ENCODE peak calls at places on chromosomes 2 and 18, in nine cellular contexts. M is upper lobe of right lung, U is lower lobe of right lung, Y is GM23338, I is A549, P is adrenal gland, G is Peyer's patch, K is psoas muscle, N is IMR-90. D is an unnamed sample.

GRCh38 chr2:56248965-56249742 is 65.4 kb downstream of the CCDC85A start:
- DNase-seq in M (no peak), U (no peak), Y (no peak), I (no peak), P (no peak), G (no peak), K (no peak), N (no peak), D (no peak)

GRCh38 chr2:241441492-241441891 is 66.9 kb downstream of the STK25 start:
- DNase-seq in M (no peak), U (no peak), Y (no peak), I (no peak), P (no peak), G (no peak), K (no peak), N (no peak), D (no peak)

GRCh38 chr2:188278388-188279092 is 13.1 kb upstream of the GULP1 start:
- DNase-seq in M (no peak), U (no peak), Y (peak; percentile 69), I (no peak), P (no peak), G (no peak), K (no peak), N (no peak), D (no peak)

GRCh38 chr2:65991332-65991731 is 443.6 kb upstream of the MEIS1 start:
- DNase-seq in M (no peak), U (no peak), Y (peak; percentile 5), I (no peak), P (no peak), G (no peak), K (no peak), N (no peak), D (peak; percentile 49)

GRCh38 chr2:233419626-233420431 is 65.5 kb downstream of the DGKD start:
- DNase-seq in M (no peak), U (no peak), Y (peak; percentile 68), I (peak; percentile 61), P (no peak), G (no peak), K (no peak), N (peak; percentile 31), D (no peak)

GRCh38 chr2:196380098-196380497 is 208.7 kb upstream of the STK17B start:
- DNase-seq in M (no peak), U (no peak), Y (no peak), I (no peak), P (no peak), G (no peak), K (no peak), N (no peak), D (no peak)

GRCh38 chr18:9849407-9849961 is 36.3 kb upstream of the TXNDC2 start:
- DNase-seq in M (peak; percentile 85), U (peak; percentile 83), Y (no peak), I (no peak), P (peak; percentile 49), G (no peak), K (peak; percentile 72), N (no peak), D (peak; percentile 27)

GRCh38 chr18:3726241-3726951 is 276.4 kb downstream of the TGIF1 start:
- DNase-seq in M (no peak), U (no peak), Y (no peak), I (no peak), P (no peak), G (no peak), K (no peak), N (no peak), D (no peak)

DNA sequence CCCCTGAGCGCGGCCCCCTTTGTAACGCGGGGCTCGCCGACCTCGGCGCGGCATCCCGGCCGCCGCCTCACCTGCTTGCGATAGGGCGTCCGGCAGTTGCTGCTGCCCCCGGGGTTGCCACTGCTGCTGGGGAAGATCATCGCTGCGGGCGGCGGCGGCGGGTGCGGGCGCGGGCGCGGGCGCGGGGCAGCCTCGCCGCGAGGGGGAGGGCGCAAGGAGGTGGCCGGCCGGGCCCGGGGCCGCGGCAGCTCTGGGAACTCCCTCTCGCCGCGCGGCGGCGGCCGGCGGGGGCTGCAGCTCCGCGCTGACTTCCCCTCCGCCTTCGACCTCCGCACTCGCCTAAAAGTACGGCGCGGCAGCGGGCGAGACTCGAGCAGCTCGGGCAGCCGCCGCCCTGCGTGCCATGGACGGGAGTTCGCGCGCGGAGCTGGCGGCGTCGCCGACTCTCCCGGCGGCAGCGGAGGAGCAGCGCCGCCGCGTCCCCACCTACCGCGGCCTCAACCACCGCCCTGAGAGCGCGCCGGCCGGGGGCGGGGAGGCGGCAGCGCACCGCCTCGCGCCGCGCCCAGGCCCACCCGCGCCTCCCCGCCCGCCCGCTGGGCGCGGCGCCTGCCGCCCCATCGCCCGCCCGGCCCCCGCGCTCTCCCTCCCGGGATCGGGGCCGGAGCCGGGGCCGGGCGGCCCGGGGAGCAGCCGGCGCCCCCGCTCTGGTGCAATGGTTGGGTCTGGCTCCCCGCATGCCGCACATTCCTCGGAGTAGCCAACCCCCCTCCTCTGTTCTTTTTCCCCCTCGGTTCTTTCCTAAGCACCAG is 86.0 kb downstream of the RBMS1 start:
- DNase-seq in M (peak; percentile 88), U (peak; percentile 80), Y (peak; percentile 88), I (peak; percentile 59), P (peak; percentile 46), G (peak; percentile 62), K (peak; percentile 70), N (peak; percentile 54), D (peak; percentile 60)
- H3K4me1 ChIP-seq in M (peaks cover 68% of the 10 kb centered on the region), U (peaks cover 73% of the 10 kb centered on the region), Y (peaks cover 54% of the 10 kb centered on the region), I (peaks cover 61% of the 10 kb centered on the region), P (peaks cover 54% of the 10 kb centered on the region), G (no peaks in the 10 kb centered on the region), K (peaks cover 64% of the 10 kb centered on the region), N (peaks cover 30% of the 10 kb centered on the region), D (peaks cover 67% of the 10 kb centered on the region)

GRCh38 chr2:102302458-102302857 is 8.9 kb upstream of the IL1RL1 start:
- DNase-seq in M (no peak), U (no peak), Y (no peak), I (no peak), P (no peak), G (no peak), K (no peak), N (no peak), D (no peak)

GRCh38 chr2:102304268-102304667 is 7.1 kb upstream of the IL1RL1 start:
- DNase-seq in M (no peak), U (no peak), Y (no peak), I (no peak), P (no peak), G (no peak), K (no peak), N (peak; percentile 72), D (peak; percentile 14)

GRCh38 chr2:102303589-102303988 is 7.8 kb upstream of the IL1RL1 start:
- DNase-seq in M (no peak), U (no peak), Y (no peak), I (no peak), P (no peak), G (no peak), K (no peak), N (no peak), D (no peak)

GRCh38 chr2:102304711-102305591 is 6.4 kb upstream of the IL1RL1 start:
- DNase-seq in M (no peak), U (no peak), Y (no peak), I (no peak), P (no peak), G (no peak), K (no peak), N (no peak), D (no peak)

GRCh38 chr2:102301867-102302362 is 9.4 kb upstream of the IL1RL1 start:
- DNase-seq in M (no peak), U (no peak), Y (peak; percentile 86), I (peak; percentile 40), P (peak; percentile 16), G (no peak), K (no peak), N (peak; percentile 32), D (peak; percentile 46)
- H3K27ac ChIP-seq in M (no peak overlapping the region), U (no peak overlapping the region), Y (no peak overlapping the region), I (no peak overlapping the region), P (no peak overlapping the region), G (no peak overlapping the region), K (no peak overlapping the region), N (no peak overlapping the region), D (no peak overlapping the region)

GRCh38 chr2:155298001-155298400 is 599.5 kb downstream of the KCNJ3 start:
- DNase-seq in M (no peak), U (no peak), Y (no peak), I (no peak), P (no peak), G (no peak), K (no peak), N (no peak), D (no peak)

DNA sequence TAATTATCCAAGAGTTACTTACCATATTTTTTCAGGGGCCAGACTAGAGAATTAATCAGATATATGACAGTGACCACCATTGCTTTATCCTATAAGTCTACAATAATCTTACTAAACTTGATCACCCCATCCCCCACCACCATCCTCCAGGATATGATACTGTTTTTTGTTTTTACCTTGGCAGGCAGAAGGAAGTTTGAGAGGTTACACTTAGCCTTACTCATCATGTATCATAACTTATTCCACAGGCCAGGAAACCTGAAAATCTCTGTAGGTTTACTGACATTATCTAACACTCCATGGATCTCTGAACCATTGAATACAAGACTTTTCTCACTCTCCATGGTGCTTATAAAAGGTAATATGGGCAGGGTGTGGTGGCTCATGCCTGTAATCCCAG is 602.7 kb downstream of the KCNJ3 start:
- DNase-seq in M (no peak), U (no peak), Y (no peak), I (no peak), P (no peak), G (no peak), K (no peak), N (no peak), D (peak; percentile 52)
- H3K4me1 ChIP-seq in M (no peaks in the 10 kb centered on the region), U (no peaks in the 10 kb centered on the region), Y (no peaks in the 10 kb centered on the region), I (no peaks in the 10 kb centered on the region), P (no peaks in the 10 kb centered on the region), G (no peaks in the 10 kb centered on the region), K (no peaks in the 10 kb centered on the region), N (no peaks in the 10 kb centered on the region), D (no peaks in the 10 kb centered on the region)

GRCh38 chr2:218327451-218327850 is 29.2 kb upstream of the CATIP start:
- DNase-seq in M (no peak), U (no peak), Y (no peak), I (no peak), P (no peak), G (no peak), K (no peak), N (no peak), D (no peak)

GRCh38 chr2:218329027-218329825 is 27.4 kb upstream of the CATIP start:
- DNase-seq in M (peak; percentile 82), U (peak; percentile 69), Y (no peak), I (no peak), P (no peak), G (no peak), K (no peak), N (no peak), D (no peak)

GRCh38 chr2:218328294-218328693 is 28.4 kb upstream of the CATIP start:
- DNase-seq in M (no peak), U (no peak), Y (no peak), I (no peak), P (no peak), G (no peak), K (no peak), N (no peak), D (no peak)

GRCh38 chr2:218332288-218332687 is 24.4 kb upstream of the CATIP start:
- DNase-seq in M (no peak), U (no peak), Y (no peak), I (no peak), P (no peak), G (no peak), K (no peak), N (no peak), D (no peak)

DNA sequence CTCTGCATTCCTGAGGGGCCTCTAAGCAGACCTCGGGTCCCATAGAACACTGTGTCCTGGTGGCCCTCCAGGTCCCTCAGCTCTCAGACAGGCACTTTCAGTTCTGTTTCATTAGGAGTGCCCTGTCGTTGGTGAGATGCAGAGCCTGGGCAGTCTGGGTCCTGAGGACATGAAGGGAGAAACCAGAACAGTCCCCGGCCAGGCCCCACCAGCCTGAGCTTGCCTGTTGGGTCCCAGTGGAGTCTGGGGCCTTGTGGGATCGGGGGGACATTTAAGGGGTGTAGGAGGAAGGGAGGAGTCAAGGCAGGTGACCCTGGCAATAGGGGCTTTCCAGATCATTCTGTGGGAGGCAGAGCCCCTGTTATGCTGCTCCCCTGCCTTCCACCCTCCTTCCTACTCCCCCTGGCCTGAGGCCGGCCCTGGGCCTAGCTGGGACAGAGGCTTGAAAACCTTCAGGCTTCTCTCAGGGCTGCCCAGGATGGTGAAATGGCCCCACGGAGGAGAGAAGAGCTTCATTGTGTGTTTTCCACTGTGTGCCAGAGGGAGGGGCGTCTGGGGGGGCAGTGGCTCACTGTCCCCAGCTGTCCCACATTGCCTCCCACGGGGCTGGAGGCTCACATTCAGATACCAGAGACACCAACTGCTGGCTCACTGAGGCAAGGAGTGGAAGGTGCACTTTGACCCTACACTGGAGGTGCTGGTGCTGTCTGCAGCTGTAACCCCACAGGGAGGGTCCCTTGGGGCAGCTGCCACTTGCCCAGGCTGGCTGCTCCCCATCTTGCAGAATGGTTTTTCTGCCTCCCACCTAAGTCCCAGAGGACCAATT is 26.6 kb upstream of the CATIP start:
- DNase-seq in M (peak; percentile 72), U (peak; percentile 65), Y (no peak), I (no peak), P (no peak), G (no peak), K (no peak), N (no peak), D (no peak)
- H3K27ac ChIP-seq in M (peak overlapping the region; percentile 72), U (peak overlapping the region; percentile 76), Y (no peak overlapping the region), I (no peak overlapping the region), P (no peak overlapping the region), G (no peak overlapping the region), K (no peak overlapping the region), N (no peak overlapping the region), D (no peak overlapping the region)